ENCODE peak calls at places on chromosomes 6 and 20, in nine cellular contexts. A is activated CD8-positive, alpha-beta T cell treated with anti-CD3 and anti-CD28 coated beads, Interleukin-2, amount 10 ng/mL, durations not matched to agents 7 days and 5 days; I is COR-L47; S is DMS153; V is G401; Y is K562; P is ACHN; K is tibial nerve; O is cardiac fibroblast. Q is an unnamed sample.

GRCh38 chr6:150322452-150322851 is 46.4 kb upstream of the IYD start:
- DNase-seq in A (no peak), I (no peak), S (no peak), V (no peak), Y (no peak), P (no peak), K (peak; percentile 7), O (no peak), Q (no peak)

GRCh38 chr20:32252189-32252588 is 25.3 kb upstream of the KIF3B start:
- DNase-seq in A (peak; percentile 62), I (no peak), S (no peak), V (no peak), Y (no peak), P (no peak), K (no peak), O (no peak), Q (no peak)

GRCh38 chr20:52269327-52269726 is 77.7 kb upstream of the ZFP64 start:
- DNase-seq in A (no peak), I (no peak), S (no peak), V (no peak), Y (no peak), P (no peak), K (peak; percentile 24), O (no peak), Q (no peak)

GRCh38 chr6:42503894-42504293 is 52.2 kb upstream of the TRERF1 start:
- DNase-seq in A (no peak), I (no peak), S (no peak), V (no peak), Y (no peak), P (no peak), K (no peak), O (no peak), Q (no peak)

GRCh38 chr20:3106658-3107463 is 22.3 kb upstream of the AVP start:
- DNase-seq in A (no peak), I (peak; percentile 80), S (no peak), V (peak; percentile 96), Y (no peak), P (no peak), K (no peak), O (no peak), Q (peak; percentile 92)

GRCh38 chr20:41358230-41358629 is 8.4 kb downstream of the EMILIN3 start:
- DNase-seq in A (no peak), I (no peak), S (no peak), V (no peak), Y (no peak), P (no peak), K (no peak), O (no peak), Q (no peak)

GRCh38 chr20:48904566-48905321 is 16.8 kb upstream of the ARFGEF2 start:
- DNase-seq in A (peak; percentile 83), I (peak; percentile 46), S (no peak), V (peak; percentile 44), Y (peak; percentile 69), P (peak; percentile 58), K (peak; percentile 85), O (peak; percentile 81), Q (peak; percentile 65)

GRCh38 chr6:44789790-44790189 is 402.3 kb downstream of the CDC5L start:
- DNase-seq in A (no peak), I (no peak), S (no peak), V (no peak), Y (no peak), P (no peak), K (no peak), O (no peak), Q (no peak)

GRCh38 chr6:155177369-155177961 is 86.3 kb upstream of the CLDN20 start:
- DNase-seq in A (peak; percentile 72), I (peak; percentile 51), S (peak; percentile 19), V (peak; percentile 59), Y (peak; percentile 46), P (peak; percentile 59), K (peak; percentile 85), O (peak; percentile 89), Q (peak; percentile 69)

GRCh38 chr20:25282796-25283195 is 34.9 kb downstream of the PYGB start:
- DNase-seq in A (no peak), I (no peak), S (no peak), V (no peak), Y (no peak), P (no peak), K (no peak), O (no peak), Q (no peak)

GRCh38 chr6:33430991-33431879 is 11.4 kb downstream of the SYNGAP1 start:
- DNase-seq in A (peak; percentile 93), I (peak; percentile 71), S (no peak), V (peak; percentile 74), Y (peak; percentile 94), P (no peak), K (peak; percentile 30), O (peak; percentile 52), Q (peak; percentile 27)

GRCh38 chr6:154433477-154434241 is 76.8 kb downstream of the CNKSR3 start:
- DNase-seq in A (no peak), I (no peak), S (no peak), V (no peak), Y (peak; percentile 39), P (no peak), K (no peak), O (no peak), Q (no peak)

GRCh38 chr6:18503588-18504231 is 116.6 kb downstream of the RNF144B start:
- DNase-seq in A (peak; percentile 51), I (peak; percentile 68), S (peak; percentile 78), V (peak; percentile 79), Y (peak; percentile 50), P (peak; percentile 78), K (peak; percentile 63), O (peak; percentile 91), Q (peak; percentile 67)

GRCh38 chr6:28880894-28881780 is 42.6 kb downstream of the TRIM27 start:
- DNase-seq in A (peak; percentile 76), I (peak; percentile 38), S (peak; percentile 50), V (peak; percentile 76), Y (peak; percentile 74), P (no peak), K (peak; percentile 92), O (peak; percentile 90), Q (peak; percentile 59)

GRCh38 chr6:1949533-1949932 is 295.9 kb downstream of the GMDS start:
- DNase-seq in A (no peak), I (no peak), S (no peak), V (no peak), Y (no peak), P (no peak), K (no peak), O (peak; percentile 77), Q (no peak)

GRCh38 chr20:23195635-23196034 is 109.5 kb upstream of the CD93 start:
- DNase-seq in A (no peak), I (no peak), S (no peak), V (no peak), Y (no peak), P (no peak), K (no peak), O (no peak), Q (no peak)

GRCh38 chr6:148565931-148566663 is 180.7 kb upstream of the UST start:
- DNase-seq in A (no peak), I (no peak), S (no peak), V (no peak), Y (no peak), P (peak; percentile 4), K (no peak), O (peak; percentile 97), Q (no peak)

GRCh38 chr6:159134701-159135364 is 34.4 kb upstream of the FNDC1 start:
- DNase-seq in A (peak; percentile 82), I (peak; percentile 20), S (peak; percentile 28), V (peak; percentile 86), Y (peak; percentile 68), P (peak; percentile 51), K (peak; percentile 88), O (peak; percentile 71), Q (peak; percentile 67)

GRCh38 chr6:11278207-11278559 is 45.7 kb upstream of the NEDD9 start:
- DNase-seq in A (peak; percentile 33), I (no peak), S (no peak), V (no peak), Y (no peak), P (no peak), K (no peak), O (no peak), Q (no peak)

GRCh38 chr6:137240168-137240567 is 21.0 kb upstream of the IFNGR1 start:
- DNase-seq in A (no peak), I (no peak), S (no peak), V (no peak), Y (no peak), P (no peak), K (no peak), O (peak; percentile 98), Q (no peak)

GRCh38 chr20:36653456-36653855 is 7.5 kb upstream of the SLA2 start:
- DNase-seq in A (no peak), I (no peak), S (no peak), V (no peak), Y (no peak), P (no peak), K (no peak), O (no peak), Q (no peak)

GRCh38 chr6:118468682-118469465 is 79.2 kb upstream of the PLN start:
- DNase-seq in A (no peak), I (peak; percentile 79), S (peak; percentile 97), V (peak; percentile 52), Y (no peak), P (no peak), K (no peak), O (peak; percentile 59), Q (peak; percentile 87)

GRCh38 chr6:157921685-157922367 is 59.8 kb upstream of the SYNJ2 start:
- DNase-seq in A (no peak), I (no peak), S (no peak), V (no peak), Y (no peak), P (no peak), K (peak; percentile 53), O (no peak), Q (no peak)

GRCh38 chr6:22765015-22765414 is 195.6 kb downstream of the HDGFL1 start:
- DNase-seq in A (no peak), I (no peak), S (no peak), V (no peak), Y (no peak), P (no peak), K (no peak), O (peak; percentile 64), Q (no peak)

GRCh38 chr6:83960704-83961103 is 72.9 kb upstream of the MRAP2 start:
- DNase-seq in A (no peak), I (no peak), S (no peak), V (no peak), Y (no peak), P (no peak), K (no peak), O (no peak), Q (no peak)

GRCh38 chr6:11434565-11435326 is 102.8 kb upstream of the TMEM170B start:
- DNase-seq in A (no peak), I (no peak), S (no peak), V (no peak), Y (no peak), P (no peak), K (peak; percentile 71), O (peak; percentile 90), Q (no peak)

GRCh38 chr20:59723607-59724456 is 119.5 kb downstream of the PHACTR3 start:
- DNase-seq in A (no peak), I (no peak), S (peak; percentile 70), V (no peak), Y (no peak), P (no peak), K (no peak), O (peak; percentile 2), Q (no peak)

GRCh38 chr6:170091639-170092579 is 199.0 kb downstream of the DLL1 start:
- DNase-seq in A (no peak), I (no peak), S (no peak), V (no peak), Y (no peak), P (no peak), K (no peak), O (no peak), Q (peak; percentile 43)

GRCh38 chr20:40506567-40506966 is 182.5 kb downstream of the MAFB start:
- DNase-seq in A (no peak), I (no peak), S (no peak), V (peak; percentile 3), Y (peak; percentile 8), P (peak; percentile 90), K (peak; percentile 89), O (peak; percentile 95), Q (no peak)

GRCh38 chr20:7274870-7275269 is 507.4 kb downstream of the BMP2 start:
- DNase-seq in A (no peak), I (no peak), S (no peak), V (no peak), Y (no peak), P (no peak), K (no peak), O (no peak), Q (no peak)

GRCh38 chr6:96990989-96991388 is 66.5 kb downstream of the KLHL32 start:
- DNase-seq in A (no peak), I (no peak), S (no peak), V (no peak), Y (no peak), P (no peak), K (no peak), O (no peak), Q (no peak)